ENCODE peak calls at places on chromosomes 7 and 10, in eight cellular contexts. One of them, this sample, is unnamed.

GRCh38 chr7:82325416-82325815 is 118.2 kb downstream of the CACNA2D1 start:
- DNase-seq in activated CD8-positive, alpha-beta memory T cell treated with anti-CD3 and anti-CD28 coated beads for 48 hours: no peak
- DNase-seq in OCI-M1: no peak
- DNase-seq in fibroblast of gingiva: peak
- DNase-seq in RPMI7951: no peak
- DNase-seq in naive B cell: no peak
- DNase-seq in globus pallidus: no peak
- DNase-seq in heart left ventricle: no peak
- DNase-seq in this sample: no peak

GRCh38 chr10:18955041-18955440 is 93.6 kb upstream of the MALRD1 start:
- DNase-seq in RPMI7951: no peak
- DNase-seq in fibroblast of gingiva: no peak
- DNase-seq in naive B cell: no peak
- DNase-seq in heart left ventricle: no peak
- DNase-seq in globus pallidus: no peak
- DNase-seq in OCI-M1: no peak
- DNase-seq in activated CD8-positive, alpha-beta memory T cell treated with anti-CD3 and anti-CD28 coated beads for 48 hours: no peak
- DNase-seq in this sample: no peak

GRCh38 chr10:9342865-9343450 is 1288.5 kb downstream of the GATA3 start:
- DNase-seq in globus pallidus: peak
- DNase-seq in heart left ventricle: no peak
- DNase-seq in naive B cell: no peak
- DNase-seq in RPMI7951: peak
- DNase-seq in OCI-M1: peak
- DNase-seq in fibroblast of gingiva: peak
- DNase-seq in activated CD8-positive, alpha-beta memory T cell treated with anti-CD3 and anti-CD28 coated beads for 48 hours: no peak
- DNase-seq in this sample: peak

GRCh38 chr7:91941450-91941849 is 788 bp downstream of the AKAP9 start:
- DNase-seq in OCI-M1: peak
- DNase-seq in activated CD8-positive, alpha-beta memory T cell treated with anti-CD3 and anti-CD28 coated beads for 48 hours: no peak
- DNase-seq in RPMI7951: peak
- DNase-seq in heart left ventricle: peak
- DNase-seq in naive B cell: peak
- DNase-seq in fibroblast of gingiva: peak
- DNase-seq in globus pallidus: peak
- DNase-seq in this sample: peak

GRCh38 chr7:92158660-92159575 is 20.0 kb downstream of the LRRD1 start:
- DNase-seq in OCI-M1: peak
- DNase-seq in fibroblast of gingiva: peak
- DNase-seq in RPMI7951: peak
- DNase-seq in heart left ventricle: no peak
- DNase-seq in activated CD8-positive, alpha-beta memory T cell treated with anti-CD3 and anti-CD28 coated beads for 48 hours: no peak
- DNase-seq in globus pallidus: no peak
- DNase-seq in naive B cell: no peak
- DNase-seq in this sample: peak

GRCh38 chr7:27961255-27961654 is 219.3 kb downstream of the JAZF1 start:
- DNase-seq in OCI-M1: no peak
- DNase-seq in RPMI7951: peak
- DNase-seq in heart left ventricle: no peak
- DNase-seq in fibroblast of gingiva: peak
- DNase-seq in activated CD8-positive, alpha-beta memory T cell treated with anti-CD3 and anti-CD28 coated beads for 48 hours: no peak
- DNase-seq in naive B cell: no peak
- DNase-seq in globus pallidus: no peak
- DNase-seq in this sample: peak

GRCh38 chr10:86346169-86346793 is 20.3 kb downstream of the GRID1 start:
- DNase-seq in RPMI7951: no peak
- DNase-seq in heart left ventricle: no peak
- DNase-seq in OCI-M1: no peak
- DNase-seq in activated CD8-positive, alpha-beta memory T cell treated with anti-CD3 and anti-CD28 coated beads for 48 hours: no peak
- DNase-seq in globus pallidus: no peak
- DNase-seq in fibroblast of gingiva: no peak
- DNase-seq in naive B cell: no peak
- DNase-seq in this sample: no peak

GRCh38 chr10:61836233-61836887 is 65.1 kb upstream of the ARID5B start:
- DNase-seq in RPMI7951: no peak
- DNase-seq in fibroblast of gingiva: peak
- DNase-seq in naive B cell: no peak
- DNase-seq in activated CD8-positive, alpha-beta memory T cell treated with anti-CD3 and anti-CD28 coated beads for 48 hours: no peak
- DNase-seq in globus pallidus: peak
- DNase-seq in OCI-M1: peak
- DNase-seq in heart left ventricle: no peak
- DNase-seq in this sample: no peak

GRCh38 chr7:30463400-30464145 is 15.0 kb downstream of the NOD1 start:
- DNase-seq in heart left ventricle: no peak
- DNase-seq in OCI-M1: no peak
- DNase-seq in naive B cell: no peak
- DNase-seq in RPMI7951: no peak
- DNase-seq in fibroblast of gingiva: no peak
- DNase-seq in activated CD8-positive, alpha-beta memory T cell treated with anti-CD3 and anti-CD28 coated beads for 48 hours: no peak
- DNase-seq in globus pallidus: no peak
- DNase-seq in this sample: no peak

GRCh38 chr7:33959676-33960075 is 54.3 kb downstream of the BMPER start:
- DNase-seq in heart left ventricle: no peak
- DNase-seq in fibroblast of gingiva: peak
- DNase-seq in RPMI7951: no peak
- DNase-seq in naive B cell: no peak
- DNase-seq in OCI-M1: no peak
- DNase-seq in activated CD8-positive, alpha-beta memory T cell treated with anti-CD3 and anti-CD28 coated beads for 48 hours: no peak
- DNase-seq in globus pallidus: no peak
- DNase-seq in this sample: no peak

GRCh38 chr10:63456437-63457210 is 9.2 kb downstream of the JMJD1C start:
- DNase-seq in fibroblast of gingiva: peak
- DNase-seq in naive B cell: no peak
- DNase-seq in OCI-M1: no peak
- DNase-seq in globus pallidus: no peak
- DNase-seq in RPMI7951: peak
- DNase-seq in activated CD8-positive, alpha-beta memory T cell treated with anti-CD3 and anti-CD28 coated beads for 48 hours: no peak
- DNase-seq in heart left ventricle: no peak
- DNase-seq in this sample: no peak

GRCh38 chr7:132181371-132181770 is 394.9 kb downstream of the PLXNA4 start:
- DNase-seq in fibroblast of gingiva: no peak
- DNase-seq in OCI-M1: no peak
- DNase-seq in activated CD8-positive, alpha-beta memory T cell treated with anti-CD3 and anti-CD28 coated beads for 48 hours: no peak
- DNase-seq in RPMI7951: no peak
- DNase-seq in globus pallidus: no peak
- DNase-seq in naive B cell: no peak
- DNase-seq in heart left ventricle: no peak
- DNase-seq in this sample: no peak

GRCh38 chr7:73769481-73770001 is 529 bp downstream of the CLDN3 start:
- DNase-seq in OCI-M1: no peak
- DNase-seq in heart left ventricle: no peak
- DNase-seq in naive B cell: no peak
- DNase-seq in activated CD8-positive, alpha-beta memory T cell treated with anti-CD3 and anti-CD28 coated beads for 48 hours: no peak
- DNase-seq in globus pallidus: no peak
- DNase-seq in RPMI7951: no peak
- DNase-seq in fibroblast of gingiva: no peak
- DNase-seq in this sample: no peak

GRCh38 chr10:98338318-98338717 is 70.3 kb upstream of the LOXL4 start:
- DNase-seq in naive B cell: no peak
- DNase-seq in RPMI7951: no peak
- DNase-seq in activated CD8-positive, alpha-beta memory T cell treated with anti-CD3 and anti-CD28 coated beads for 48 hours: no peak
- DNase-seq in OCI-M1: peak
- DNase-seq in globus pallidus: no peak
- DNase-seq in heart left ventricle: no peak
- DNase-seq in fibroblast of gingiva: peak
- DNase-seq in this sample: no peak

GRCh38 chr7:22659741-22660140 is 67.3 kb upstream of the IL6 start:
- DNase-seq in RPMI7951: peak
- DNase-seq in naive B cell: no peak
- DNase-seq in globus pallidus: no peak
- DNase-seq in activated CD8-positive, alpha-beta memory T cell treated with anti-CD3 and anti-CD28 coated beads for 48 hours: no peak
- DNase-seq in OCI-M1: no peak
- DNase-seq in fibroblast of gingiva: no peak
- DNase-seq in heart left ventricle: no peak
- DNase-seq in this sample: no peak

GRCh38 chr10:84333864-84334451 is 5.6 kb downstream of the CCSER2 start:
- DNase-seq in globus pallidus: no peak
- DNase-seq in fibroblast of gingiva: no peak
- DNase-seq in naive B cell: peak
- DNase-seq in activated CD8-positive, alpha-beta memory T cell treated with anti-CD3 and anti-CD28 coated beads for 48 hours: peak
- DNase-seq in heart left ventricle: no peak
- DNase-seq in OCI-M1: peak
- DNase-seq in RPMI7951: peak
- DNase-seq in this sample: no peak